ENCODE peak calls at places on chromosomes 11 and 22, in six cellular contexts. V is right atrium auricular region, D is ovary, L is transverse colon, F is endodermal cell, I is H9. W is an unnamed sample. For H3K4me1 and H3K9me3, the result is how much of the 10 kb centered on the place peaks cover.

GRCh38 chr22:17845340-17845739 is 71.1 kb upstream of the BID start:
- DNase-seq in I (no peak), V (no peak), D (no peak), F (no peak), L (no peak), W (peak)

GRCh38 chr11:35992551-35992950 is 48.7 kb downstream of the LDLRAD3 start:
- DNase-seq in V (no peak), F (no peak), I (no peak), D (no peak), L (no peak), W (no peak)

GRCh38 chr22:23891726-23892125 is 2.5 kb upstream of the MIF start:
- DNase-seq in V (no peak), F (no peak), D (no peak), L (no peak), I (no peak), W (no peak)

GRCh38 chr11:21541226-21541625 is 651.7 kb upstream of the ANO5 start:
- DNase-seq in D (no peak), I (no peak), L (no peak), V (no peak), F (no peak), W (no peak)

GRCh38 chr11:124297921-124298320 is 15.8 kb downstream of the OR8D1 start:
- DNase-seq in L (no peak), D (no peak), I (no peak), V (no peak), F (no peak), W (no peak)

GRCh38 chr11:32706985-32707736 is 87.3 kb downstream of the CCDC73 start:
- DNase-seq in D (no peak), L (no peak), V (no peak), F (no peak), I (no peak), W (no peak)

GRCh38 chr11:63610604-63611394 is 3.4 kb downstream of the PLAAT3 start:
- DNase-seq in F (peak), I (peak), L (no peak), V (no peak), D (no peak), W (no peak)

GRCh38 chr11:85682330-85683305 is 3.4 kb downstream of the CCDC89 start:
- DNase-seq in V (no peak), F (no peak), D (peak), I (no peak), L (peak), W (peak)

GRCh38 chr11:95059031-95059430 is 7.7 kb upstream of the SRSF8 start:
- DNase-seq in D (no peak), F (no peak), V (no peak), L (no peak), I (no peak), W (no peak)

GRCh38 chr11:19800162-19800561 is 87.5 kb downstream of the NAV2 start:
- DNase-seq in F (peak), D (no peak), V (no peak), L (no peak), I (no peak), W (no peak)
- TF ChIP-seq CTCF in F (peak), D (no peak), V (peak), L (no peak), I (peak), W (no peak)

GRCh38 chr11:67347964-67348749 is 5.2 kb downstream of the POLD4 start:
- DNase-seq in F (no peak), D (no peak), L (no peak), V (no peak), I (no peak), W (no peak)

GRCh38 chr11:67349927-67350465 is 3.4 kb downstream of the POLD4 start:
- DNase-seq in V (no peak), L (no peak), D (no peak), F (no peak), I (no peak), W (no peak)

GRCh38 chr11:67349457-67349856 is 3.9 kb downstream of the POLD4 start:
- DNase-seq in F (no peak), I (no peak), D (no peak), L (no peak), V (no peak), W (no peak)

GRCh38 chr11:67351275-67352005 is 1.9 kb downstream of the POLD4 start:
- DNase-seq in L (peak), D (peak), I (peak), F (peak), V (no peak), W (peak)

GRCh38 chr11:67349036-67349435 is 4.3 kb downstream of the POLD4 start:
- DNase-seq in V (no peak), D (no peak), I (no peak), F (no peak), L (no peak), W (no peak)
- H3K4me1 ChIP-seq in V (under half), D (under half), I (under half), F (under half), L (under half), W (under half)

DNA sequence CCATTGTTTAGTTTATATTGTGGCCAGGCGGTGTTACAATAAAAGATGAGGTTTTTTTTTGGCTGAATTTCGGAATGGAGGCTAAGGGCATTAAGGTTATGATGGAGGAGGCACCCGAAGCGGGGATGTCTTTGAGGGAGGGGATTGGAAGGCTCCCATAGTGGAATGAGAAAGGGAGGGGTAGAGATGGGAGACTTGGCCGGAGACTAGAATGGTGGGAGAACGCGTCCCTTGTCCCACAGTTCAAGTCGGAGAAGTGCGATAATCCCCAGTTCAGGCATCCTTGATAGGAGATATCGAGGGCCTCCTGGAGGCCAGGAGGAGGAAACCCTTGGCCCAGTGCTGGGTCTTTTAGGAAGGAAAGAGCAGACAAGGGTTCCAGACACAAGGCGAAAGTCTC is 21.6 kb downstream of the ZNF195 start:
- DNase-seq in I (no peak), V (no peak), D (no peak), F (no peak), L (no peak), W (no peak)
- H3K9me3 ChIP-seq in I (half or more), V (half or more), D (under half), F (half or more), L (half or more), W (under half)

GRCh38 chr22:44439356-44440223 is 58.4 kb downstream of the RTL6 start:
- DNase-seq in D (no peak), V (no peak), I (no peak), F (peak), L (no peak), W (no peak)

GRCh38 chr22:44436656-44437492 is 61.2 kb downstream of the RTL6 start:
- DNase-seq in L (no peak), I (no peak), F (peak), D (no peak), V (no peak), W (no peak)

GRCh38 chr22:44438481-44439131 is 59.4 kb downstream of the RTL6 start:
- DNase-seq in D (no peak), L (no peak), V (no peak), I (no peak), F (peak), W (no peak)

GRCh38 chr22:44437493-44438015 is 60.5 kb downstream of the RTL6 start:
- DNase-seq in L (no peak), V (no peak), F (no peak), I (no peak), D (no peak), W (no peak)

GRCh38 chr22:44438056-44438455 is 60.0 kb downstream of the RTL6 start:
- DNase-seq in I (peak), L (no peak), F (peak), V (no peak), D (no peak), W (no peak)
- TF ChIP-seq CTCF in I (peak), L (no peak), F (peak), V (no peak), D (no peak), W (no peak)

DNA sequence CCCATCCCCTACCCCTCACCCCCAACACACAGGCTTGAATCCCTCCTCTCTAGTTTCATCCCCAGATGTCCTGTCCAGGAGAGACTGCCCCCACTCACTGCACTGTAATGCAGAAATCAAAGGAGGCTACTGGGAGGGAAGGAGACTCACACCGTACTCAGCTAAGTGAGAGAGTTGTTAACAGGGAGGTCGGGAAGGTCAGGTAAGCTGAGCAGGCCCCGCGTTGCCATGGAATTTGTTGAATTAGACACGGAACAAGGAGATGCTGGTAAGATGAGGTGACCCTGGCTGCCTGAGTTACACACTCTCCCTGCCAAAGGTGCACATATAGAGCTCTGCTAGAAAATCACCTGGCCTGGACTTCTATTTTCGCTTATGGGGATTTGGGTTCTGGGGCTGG is 197.9 kb downstream of the NXPE2 start:
- DNase-seq in D (no peak), V (no peak), L (no peak), F (no peak), I (no peak), W (no peak)
- H3K4me1 ChIP-seq in D (under half), V (under half), L (under half), F (under half), I (under half), W (under half)

GRCh38 chr11:110524227-110524626 is 94.5 kb downstream of the FDX1 start:
- DNase-seq in V (no peak), F (no peak), L (no peak), D (no peak), I (no peak), W (no peak)

GRCh38 chr11:110527146-110527545 is 97.4 kb downstream of the FDX1 start:
- DNase-seq in F (no peak), D (no peak), L (no peak), V (no peak), I (no peak), W (no peak)

GRCh38 chr11:110525883-110526282 is 96.1 kb downstream of the FDX1 start:
- DNase-seq in F (no peak), I (no peak), L (no peak), V (no peak), D (peak), W (peak)

GRCh38 chr11:110529043-110529442 is 99.3 kb downstream of the FDX1 start:
- DNase-seq in D (no peak), F (peak), I (no peak), V (no peak), L (no peak), W (no peak)

DNA sequence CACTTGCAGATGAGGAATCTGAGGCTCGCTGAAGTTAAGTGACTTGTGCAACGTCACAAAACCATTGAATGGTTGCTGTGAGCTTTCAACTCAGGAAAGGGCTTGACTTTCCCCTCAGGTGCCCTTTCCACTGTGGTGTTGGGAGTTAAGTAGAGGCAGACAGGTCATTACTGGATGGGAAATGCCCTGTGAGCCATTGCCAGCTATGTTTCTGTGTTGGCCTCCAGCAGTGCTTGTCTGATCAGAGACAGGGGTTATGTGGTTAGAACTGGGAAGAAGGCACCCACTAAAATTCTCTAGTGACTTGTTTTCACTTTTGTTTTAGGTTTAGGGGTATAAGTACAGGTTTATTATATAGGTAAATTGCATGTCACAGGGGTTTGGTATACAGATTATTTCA is 96.6 kb downstream of the FDX1 start:
- DNase-seq in L (no peak), D (no peak), F (no peak), V (no peak), I (no peak), W (no peak)
- H3K9me3 ChIP-seq in L (under half), D (under half), F (under half), V (under half), I (under half), W (under half)